ENCODE peak calls at places on chromosomes 5 and 9, in seven cellular contexts. H, I, Z, X, F, B and O are unnamed samples.

GRCh38 chr5:166091931-166092330 is 2199.5 kb upstream of the WWC1 start:
- DNase-seq in H (no peak), I (no peak), Z (no peak), X (no peak), F (no peak), B (no peak), O (peak)

GRCh38 chr5:180631549-180632392 is 17.6 kb downstream of the FLT4 start:
- DNase-seq in H (no peak), I (no peak), Z (no peak), X (no peak), F (no peak), B (no peak), O (no peak)

GRCh38 chr5:79560774-79561524 is 47.0 kb upstream of the HOMER1 start:
- DNase-seq in H (no peak), I (no peak), Z (no peak), X (peak), F (no peak), B (peak), O (peak)

GRCh38 chr9:967851-968641 is 8.4 kb upstream of the DMRT3 start:
- DNase-seq in H (no peak), I (peak), Z (peak), X (peak), F (peak), B (no peak), O (no peak)

GRCh38 chr9:80605129-80605528 is 1033.4 kb downstream of the TLE4 start:
- DNase-seq in H (no peak), I (no peak), Z (peak), X (peak), F (no peak), B (peak), O (peak)

GRCh38 chr5:96655506-96655905 is 6.7 kb upstream of the CAST start:
- DNase-seq in H (no peak), I (no peak), Z (no peak), X (peak), F (no peak), B (peak), O (peak)

GRCh38 chr9:93315118-93315517 is 131.2 kb downstream of the WNK2 start:
- DNase-seq in H (no peak), I (peak), Z (no peak), X (no peak), F (no peak), B (no peak), O (no peak)

GRCh38 chr5:97136471-97136870 is 5.9 kb downstream of the LIX1 start:
- DNase-seq in H (no peak), I (no peak), Z (no peak), X (no peak), F (no peak), B (no peak), O (no peak)

GRCh38 chr9:32989651-32990050 is 11.8 kb downstream of the APTX start:
- DNase-seq in H (no peak), I (no peak), Z (no peak), X (no peak), F (no peak), B (no peak), O (peak)

GRCh38 chr5:152688561-152689274 is 283.6 kb upstream of the NMUR2 start:
- DNase-seq in H (no peak), I (no peak), Z (peak), X (peak), F (no peak), B (peak), O (peak)

GRCh38 chr5:90855296-90855990 is 296.8 kb downstream of the ADGRV1 start:
- DNase-seq in H (no peak), I (no peak), Z (peak), X (no peak), F (no peak), B (no peak), O (peak)

GRCh38 chr9:11366585-11367129 is 753.9 kb upstream of the PTPRD start:
- DNase-seq in H (no peak), I (no peak), Z (no peak), X (no peak), F (no peak), B (no peak), O (no peak)
- H3K23ac ChIP-seq in H (peak), I (no peak), Z (no peak), X (no peak), F (no peak), B (no peak), O (no peak)

GRCh38 chr9:88922091-88922490 is 69.2 kb upstream of the S1PR3 start:
- DNase-seq in H (no peak), I (no peak), Z (no peak), X (no peak), F (no peak), B (no peak), O (peak)

GRCh38 chr9:88923653-88924284 is 67.5 kb upstream of the S1PR3 start:
- DNase-seq in H (no peak), I (no peak), Z (no peak), X (no peak), F (no peak), B (no peak), O (no peak)

GRCh38 chr9:88917375-88917774 is 73.9 kb upstream of the S1PR3 start:
- DNase-seq in H (no peak), I (no peak), Z (no peak), X (no peak), F (no peak), B (no peak), O (no peak)

GRCh38 chr9:88916875-88917274 is 74.4 kb upstream of the S1PR3 start:
- DNase-seq in H (no peak), I (no peak), Z (no peak), X (no peak), F (no peak), B (no peak), O (no peak)

GRCh38 chr9:88920645-88921044 is 70.6 kb upstream of the S1PR3 start:
- DNase-seq in H (no peak), I (no peak), Z (peak), X (no peak), F (no peak), B (no peak), O (no peak)
- H3K23ac ChIP-seq in H (no peak), I (no peak), Z (no peak), X (no peak), F (no peak), B (no peak), O (no peak)

DNA sequence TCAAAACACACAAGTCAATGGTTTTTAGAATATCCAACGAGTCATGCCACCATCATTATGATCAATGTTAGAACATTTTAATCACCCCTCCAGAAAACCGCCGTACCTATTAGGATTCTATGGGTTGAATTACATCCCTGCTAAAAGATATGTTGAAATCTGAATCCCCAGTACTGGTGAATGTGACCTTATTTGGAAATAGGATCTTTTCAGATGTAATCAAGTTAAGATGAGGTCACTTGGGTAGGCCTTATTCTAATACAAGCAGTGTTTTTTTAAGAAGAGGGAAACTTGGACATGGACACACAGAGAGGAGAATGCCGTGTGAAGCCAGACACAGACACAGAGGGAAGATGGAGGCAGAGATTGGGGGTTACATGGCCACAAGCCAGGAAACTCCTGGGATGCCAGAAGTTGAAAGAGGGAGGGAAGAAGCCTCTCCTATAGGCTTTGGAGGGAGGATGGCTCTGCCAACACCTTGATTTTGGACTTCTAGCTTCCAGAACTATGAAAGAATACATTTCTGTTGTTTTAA is 183.5 kb downstream of the GNA14 start:
- DNase-seq in H (no peak), I (no peak), Z (no peak), X (peak), F (no peak), B (peak), O (no peak)
- H3K23ac ChIP-seq in H (no peak), I (no peak), Z (no peak), X (no peak), F (no peak), B (no peak), O (no peak)

GRCh38 chr5:31531543-31531887 is 378 bp downstream of the DROSHA start:
- DNase-seq in H (no peak), I (no peak), Z (no peak), X (no peak), F (no peak), B (peak), O (peak)
- H3K23ac ChIP-seq in H (no peak), I (no peak), Z (no peak), X (peak), F (no peak), B (peak), O (no peak)

DNA sequence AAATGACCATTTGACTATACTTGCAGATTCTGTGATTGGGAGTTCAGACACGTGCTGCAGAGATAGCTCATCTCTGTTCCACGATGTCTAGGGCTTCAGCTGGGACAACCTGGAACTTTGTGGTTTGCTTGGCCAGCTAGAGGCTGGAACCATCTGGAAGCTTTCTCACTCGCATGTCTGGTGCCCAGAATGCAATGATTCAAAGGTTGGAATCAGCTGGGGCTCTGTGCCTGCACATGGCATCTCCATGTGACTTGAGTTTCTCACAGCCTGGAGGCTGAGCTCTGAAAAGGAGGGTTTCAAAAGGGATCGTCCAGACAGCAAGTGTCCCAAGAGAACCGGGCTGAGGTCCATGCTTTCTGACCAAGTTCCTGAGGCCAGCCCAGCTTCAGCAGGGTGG is 465.2 kb downstream of the GADD45G start:
- DNase-seq in H (no peak), I (no peak), Z (no peak), X (no peak), F (no peak), B (no peak), O (no peak)
- H3K23ac ChIP-seq in H (no peak), I (no peak), Z (no peak), X (no peak), F (no peak), B (no peak), O (no peak)